ENCODE peak calls at places on chromosome 13, in seven cellular contexts. One of them, this sample, is unnamed.

GRCh38 chr13:53250272-53250875 is 221.8 kb downstream of the OLFM4 start:
- DNase-seq in fibroblast of lung: peak
- DNase-seq in heart right ventricle: no peak
- DNase-seq in heart left ventricle: no peak
- DNase-seq in AG04450: peak
- DNase-seq in ovary: no peak
- DNase-seq in testis: peak
- DNase-seq in this sample: peak

GRCh38 chr13:65292488-65292901 is 1937.6 kb downstream of the PCDH9 start:
- DNase-seq in fibroblast of lung: peak
- DNase-seq in testis: no peak
- DNase-seq in heart left ventricle: no peak
- DNase-seq in heart right ventricle: no peak
- DNase-seq in ovary: no peak
- DNase-seq in AG04450: peak
- DNase-seq in this sample: peak

GRCh38 chr13:35718084-35718483 is 241.6 kb upstream of the MAB21L1 start:
- DNase-seq in heart right ventricle: no peak
- DNase-seq in testis: no peak
- DNase-seq in ovary: no peak
- DNase-seq in fibroblast of lung: no peak
- DNase-seq in AG04450: no peak
- DNase-seq in heart left ventricle: no peak
- DNase-seq in this sample: no peak

GRCh38 chr13:28220166-28220565 is 81.8 kb downstream of the PAN3 start:
- DNase-seq in heart left ventricle: no peak
- DNase-seq in heart right ventricle: no peak
- DNase-seq in AG04450: no peak
- DNase-seq in ovary: no peak
- DNase-seq in testis: no peak
- DNase-seq in fibroblast of lung: peak
- DNase-seq in this sample: no peak

GRCh38 chr13:51832471-51833152 is 12.4 kb downstream of the TMEM272 start:
- DNase-seq in ovary: no peak
- DNase-seq in heart right ventricle: no peak
- DNase-seq in testis: no peak
- DNase-seq in AG04450: no peak
- DNase-seq in heart left ventricle: peak
- DNase-seq in fibroblast of lung: peak
- DNase-seq in this sample: no peak

GRCh38 chr13:79541426-79542049 is 60.6 kb downstream of the NDFIP2 start:
- DNase-seq in testis: no peak
- DNase-seq in heart right ventricle: no peak
- DNase-seq in ovary: no peak
- DNase-seq in heart left ventricle: no peak
- DNase-seq in fibroblast of lung: peak
- DNase-seq in AG04450: peak
- DNase-seq in this sample: peak

GRCh38 chr13:86870388-86870966 is 800.7 kb upstream of the SLITRK5 start:
- DNase-seq in heart right ventricle: no peak
- DNase-seq in AG04450: no peak
- DNase-seq in ovary: no peak
- DNase-seq in testis: no peak
- DNase-seq in heart left ventricle: no peak
- DNase-seq in fibroblast of lung: no peak
- DNase-seq in this sample: no peak

GRCh38 chr13:75636339-75637095 is 387 bp downstream of the LMO7 start:
- DNase-seq in testis: no peak
- DNase-seq in heart left ventricle: peak
- DNase-seq in ovary: peak
- DNase-seq in AG04450: no peak
- DNase-seq in heart right ventricle: peak
- DNase-seq in fibroblast of lung: peak
- DNase-seq in this sample: peak

GRCh38 chr13:74077847-74078246 is 56.4 kb downstream of the KLF12 start:
- DNase-seq in testis: peak
- DNase-seq in fibroblast of lung: no peak
- DNase-seq in AG04450: no peak
- DNase-seq in ovary: no peak
- DNase-seq in heart right ventricle: no peak
- DNase-seq in heart left ventricle: no peak
- DNase-seq in this sample: no peak

GRCh38 chr13:60838581-60838980 is 441.6 kb downstream of the TDRD3 start:
- DNase-seq in testis: no peak
- DNase-seq in ovary: no peak
- DNase-seq in heart left ventricle: no peak
- DNase-seq in AG04450: no peak
- DNase-seq in fibroblast of lung: peak
- DNase-seq in heart right ventricle: no peak
- DNase-seq in this sample: no peak

GRCh38 chr13:31747966-31748365 is 8.6 kb downstream of the RXFP2 start:
- DNase-seq in fibroblast of lung: no peak
- DNase-seq in heart left ventricle: no peak
- DNase-seq in ovary: no peak
- DNase-seq in AG04450: no peak
- DNase-seq in testis: no peak
- DNase-seq in heart right ventricle: no peak
- DNase-seq in this sample: no peak

GRCh38 chr13:46632171-46632570 is 79.2 kb downstream of the LRCH1 start:
- DNase-seq in testis: no peak
- DNase-seq in fibroblast of lung: peak
- DNase-seq in ovary: no peak
- DNase-seq in AG04450: no peak
- DNase-seq in heart left ventricle: no peak
- DNase-seq in heart right ventricle: no peak
- DNase-seq in this sample: no peak

GRCh38 chr13:105341256-105341655 is 1194.2 kb downstream of the EFNB2 start:
- DNase-seq in AG04450: no peak
- DNase-seq in fibroblast of lung: no peak
- DNase-seq in heart right ventricle: no peak
- DNase-seq in testis: no peak
- DNase-seq in heart left ventricle: no peak
- DNase-seq in ovary: no peak
- DNase-seq in this sample: no peak

GRCh38 chr13:50365683-50366391 is 350.6 kb downstream of the KCNRG start:
- DNase-seq in heart left ventricle: no peak
- DNase-seq in testis: no peak
- DNase-seq in fibroblast of lung: peak
- DNase-seq in heart right ventricle: no peak
- DNase-seq in ovary: no peak
- DNase-seq in AG04450: no peak
- DNase-seq in this sample: peak

GRCh38 chr13:91389186-91389585 is 9.2 kb upstream of the GPC5 start:
- DNase-seq in heart right ventricle: no peak
- DNase-seq in fibroblast of lung: peak
- DNase-seq in testis: no peak
- DNase-seq in heart left ventricle: no peak
- DNase-seq in AG04450: no peak
- DNase-seq in ovary: no peak
- DNase-seq in this sample: no peak

GRCh38 chr13:80337011-80337688 is 3.8 kb downstream of the SPRY2 start:
- DNase-seq in fibroblast of lung: peak
- DNase-seq in AG04450: no peak
- DNase-seq in testis: no peak
- DNase-seq in heart right ventricle: no peak
- DNase-seq in ovary: no peak
- DNase-seq in heart left ventricle: peak
- DNase-seq in this sample: no peak

GRCh38 chr13:75621147-75621546 is 15.0 kb upstream of the LMO7 start:
- DNase-seq in AG04450: peak
- DNase-seq in heart left ventricle: no peak
- DNase-seq in fibroblast of lung: peak
- DNase-seq in testis: no peak
- DNase-seq in heart right ventricle: no peak
- DNase-seq in ovary: no peak
- DNase-seq in this sample: no peak

GRCh38 chr13:51477149-51477548 is 24.3 kb upstream of the INTS6 start:
- DNase-seq in testis: no peak
- DNase-seq in ovary: no peak
- DNase-seq in heart left ventricle: no peak
- DNase-seq in AG04450: no peak
- DNase-seq in heart right ventricle: no peak
- DNase-seq in fibroblast of lung: no peak
- DNase-seq in this sample: no peak

GRCh38 chr13:111539791-111540446 is 219.5 kb downstream of the TEX29 start:
- DNase-seq in testis: no peak
- DNase-seq in ovary: no peak
- DNase-seq in heart left ventricle: no peak
- DNase-seq in heart right ventricle: no peak
- DNase-seq in fibroblast of lung: no peak
- DNase-seq in AG04450: no peak
- DNase-seq in this sample: no peak

GRCh38 chr13:105412171-105412570 is 1123.3 kb downstream of the EFNB2 start:
- DNase-seq in testis: no peak
- DNase-seq in AG04450: no peak
- DNase-seq in fibroblast of lung: no peak
- DNase-seq in heart right ventricle: no peak
- DNase-seq in ovary: no peak
- DNase-seq in heart left ventricle: no peak
- DNase-seq in this sample: no peak

GRCh38 chr13:79679334-79679733 is 198.4 kb downstream of the NDFIP2 start:
- DNase-seq in testis: peak
- DNase-seq in heart left ventricle: peak
- DNase-seq in AG04450: peak
- DNase-seq in ovary: peak
- DNase-seq in heart right ventricle: peak
- DNase-seq in fibroblast of lung: peak
- DNase-seq in this sample: peak

GRCh38 chr13:95239293-95239692 is 62.0 kb downstream of the ABCC4 start:
- DNase-seq in ovary: no peak
- DNase-seq in fibroblast of lung: no peak
- DNase-seq in heart left ventricle: no peak
- DNase-seq in testis: no peak
- DNase-seq in AG04450: peak
- DNase-seq in heart right ventricle: no peak
- DNase-seq in this sample: no peak
- H3K27ac ChIP-seq in ovary: no peak
- H3K27ac ChIP-seq in fibroblast of lung: no peak
- H3K27ac ChIP-seq in heart left ventricle: no peak
- H3K27ac ChIP-seq in testis: no peak
- H3K27ac ChIP-seq in AG04450: no peak
- H3K27ac ChIP-seq in heart right ventricle: no peak
- H3K27ac ChIP-seq in this sample: no peak

DNA sequence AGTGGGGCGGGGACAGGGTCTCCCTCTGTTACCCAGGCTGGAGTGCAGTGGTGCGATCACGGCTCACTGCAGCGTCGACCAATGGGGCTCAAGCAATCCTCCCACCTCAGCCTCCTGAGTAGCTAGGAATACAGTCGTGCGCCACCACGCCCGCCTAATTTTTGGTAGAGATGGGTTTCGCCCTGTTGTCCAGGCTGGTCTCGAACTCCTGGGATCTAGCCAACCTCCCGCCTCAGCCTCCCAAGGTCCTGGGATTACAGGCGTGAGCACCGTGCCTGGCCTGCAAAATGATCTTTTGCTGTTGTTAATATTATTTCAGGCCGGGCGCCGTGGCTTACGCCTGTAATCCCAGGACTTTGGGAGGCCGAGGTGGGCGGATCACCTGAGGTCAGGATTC is 621 bp upstream of the TGDS start:
- DNase-seq in fibroblast of lung: no peak
- DNase-seq in heart left ventricle: peak
- DNase-seq in heart right ventricle: no peak
- DNase-seq in ovary: peak
- DNase-seq in testis: no peak
- DNase-seq in AG04450: no peak
- DNase-seq in this sample: no peak
- TF ChIP-seq CTCF in fibroblast of lung: no peak
- TF ChIP-seq CTCF in heart left ventricle: no peak
- TF ChIP-seq CTCF in heart right ventricle: no peak
- TF ChIP-seq CTCF in ovary: no peak
- TF ChIP-seq CTCF in testis: no peak
- TF ChIP-seq CTCF in AG04450: no peak
- TF ChIP-seq CTCF in this sample: no peak

GRCh38 chr13:110336681-110337080 is 29.6 kb downstream of the COL4A2 start:
- DNase-seq in ovary: no peak
- DNase-seq in testis: no peak
- DNase-seq in fibroblast of lung: no peak
- DNase-seq in heart right ventricle: no peak
- DNase-seq in heart left ventricle: no peak
- DNase-seq in AG04450: no peak
- DNase-seq in this sample: no peak

GRCh38 chr13:110339263-110339662 is 32.2 kb downstream of the COL4A2 start:
- DNase-seq in fibroblast of lung: no peak
- DNase-seq in heart right ventricle: no peak
- DNase-seq in testis: no peak
- DNase-seq in AG04450: no peak
- DNase-seq in heart left ventricle: peak
- DNase-seq in ovary: no peak
- DNase-seq in this sample: no peak

GRCh38 chr13:110338441-110339101 is 31.5 kb downstream of the COL4A2 start:
- DNase-seq in fibroblast of lung: peak
- DNase-seq in AG04450: no peak
- DNase-seq in ovary: peak
- DNase-seq in heart left ventricle: peak
- DNase-seq in testis: peak
- DNase-seq in heart right ventricle: peak
- DNase-seq in this sample: no peak

GRCh38 chr13:110336108-110336507 is 29.0 kb downstream of the COL4A2 start:
- DNase-seq in fibroblast of lung: no peak
- DNase-seq in testis: no peak
- DNase-seq in heart left ventricle: no peak
- DNase-seq in AG04450: no peak
- DNase-seq in ovary: no peak
- DNase-seq in heart right ventricle: no peak
- DNase-seq in this sample: no peak

DNA sequence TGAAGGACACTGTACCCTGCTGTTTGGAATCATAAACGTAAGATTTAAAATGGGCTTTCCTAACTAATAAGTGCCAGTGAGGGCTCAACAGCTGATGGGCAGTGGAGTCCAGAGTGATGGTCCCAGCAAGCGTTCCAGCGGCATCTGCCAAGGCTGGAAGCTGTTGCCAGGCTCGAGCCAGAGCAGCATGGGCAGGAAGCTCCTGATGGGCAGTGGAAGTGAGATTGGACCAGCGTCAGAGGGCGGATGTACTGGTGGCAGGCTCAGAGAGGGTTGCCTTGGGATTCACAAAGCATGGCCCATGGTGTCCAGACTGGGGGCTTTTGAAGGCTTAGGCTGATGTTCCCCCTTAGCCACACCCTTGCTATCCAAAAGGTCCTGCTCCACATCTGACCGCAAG is 30.2 kb downstream of the COL4A2 start:
- DNase-seq in fibroblast of lung: no peak
- DNase-seq in testis: no peak
- DNase-seq in AG04450: no peak
- DNase-seq in heart left ventricle: no peak
- DNase-seq in heart right ventricle: no peak
- DNase-seq in ovary: no peak
- DNase-seq in this sample: no peak
- H3K27ac ChIP-seq in fibroblast of lung: peak
- H3K27ac ChIP-seq in testis: peak
- H3K27ac ChIP-seq in AG04450: no peak
- H3K27ac ChIP-seq in heart left ventricle: peak
- H3K27ac ChIP-seq in heart right ventricle: peak
- H3K27ac ChIP-seq in ovary: peak
- H3K27ac ChIP-seq in this sample: no peak

GRCh38 chr13:72782717-72783116 is 784 bp downstream of the PIBF1 start:
- DNase-seq in AG04450: no peak
- DNase-seq in ovary: no peak
- DNase-seq in heart right ventricle: no peak
- DNase-seq in fibroblast of lung: peak
- DNase-seq in testis: no peak
- DNase-seq in heart left ventricle: no peak
- DNase-seq in this sample: no peak

GRCh38 chr13:72781461-72782439 is at the start of the genes DIS3 and PIBF1:
- DNase-seq in fibroblast of lung: peak
- DNase-seq in ovary: peak
- DNase-seq in heart left ventricle: peak
- DNase-seq in testis: peak
- DNase-seq in AG04450: peak
- DNase-seq in heart right ventricle: peak
- DNase-seq in this sample: peak
- TF ChIP-seq CTCF in fibroblast of lung: no peak
- TF ChIP-seq CTCF in ovary: no peak
- TF ChIP-seq CTCF in heart left ventricle: no peak
- TF ChIP-seq CTCF in testis: peak
- TF ChIP-seq CTCF in AG04450: peak
- TF ChIP-seq CTCF in heart right ventricle: peak
- TF ChIP-seq CTCF in this sample: no peak

This sample was measured in RWPE1.